ENCODE peak calls at places on chromosome 1, in eight cellular contexts. I is CD8-positive, alpha-beta T cell; B is esophagus muscularis mucosa; E is pancreas; X is sigmoid colon; M is fibroblast of lung; V is K562; Q is CD4-positive, alpha-beta T cell. K is an unnamed sample.

GRCh38 chr1:14061204-14061603 is 361.2 kb downstream of the PRDM2 start:
- DNase-seq in M (no peak), I (no peak), X (no peak), B (no peak), Q (no peak), V (no peak), E (no peak), K (no peak)

GRCh38 chr1:186927884-186928283 is 99.1 kb downstream of the PLA2G4A start:
- DNase-seq in Q (no peak), B (no peak), I (no peak), E (no peak), V (no peak), X (no peak), M (no peak), K (no peak)

GRCh38 chr1:159088050-159088449 is 11.5 kb upstream of the AIM2 start:
- DNase-seq in E (no peak), I (no peak), V (no peak), X (no peak), Q (no peak), M (peak; percentile 87), B (no peak), K (no peak)

GRCh38 chr1:198776602-198777029 is 137.8 kb downstream of the PTPRC start:
- DNase-seq in I (no peak), B (no peak), E (no peak), Q (no peak), V (no peak), X (peak; percentile 71), M (peak; percentile 99), K (no peak)

GRCh38 chr1:43165765-43166164 is 6.3 kb downstream of the EBNA1BP2 start:
- DNase-seq in V (no peak), B (no peak), I (no peak), X (no peak), M (no peak), E (no peak), Q (no peak), K (no peak)

GRCh38 chr1:230268371-230269170 is 157.6 kb downstream of the PGBD5 start:
- DNase-seq in M (peak; percentile 61), Q (peak; percentile 21), V (peak; percentile 49), I (no peak), X (no peak), B (no peak), E (peak; percentile 50), K (no peak)

GRCh38 chr1:19436716-19437476 is 48.4 kb downstream of the CAPZB start:
- DNase-seq in V (no peak), Q (no peak), X (peak; percentile 93), B (peak; percentile 96), M (peak; percentile 61), E (peak; percentile 33), I (no peak), K (no peak)

GRCh38 chr1:5994713-5995621 is 2.7 kb upstream of the NPHP4 start:
- DNase-seq in Q (peak; percentile 71), V (no peak), M (no peak), X (no peak), B (no peak), E (no peak), I (peak; percentile 84), K (peak; percentile 49)

GRCh38 chr1:35930593-35931423 is at the start of gene AGO3:
- DNase-seq in B (peak; percentile 93), E (peak; percentile 83), I (peak; percentile 90), M (peak; percentile 81), Q (peak; percentile 85), X (peak; percentile 92), V (peak; percentile 92), K (peak; percentile 94)

GRCh38 chr1:183956559-183957188 is 80.9 kb downstream of the COLGALT2 start:
- DNase-seq in B (no peak), X (no peak), I (peak; percentile 72), Q (no peak), V (no peak), E (no peak), M (peak; percentile 90), K (peak; percentile 71)

GRCh38 chr1:165843304-165843703 is 15.9 kb downstream of the UCK2 start:
- DNase-seq in I (no peak), B (no peak), E (no peak), Q (no peak), M (peak; percentile 45), X (no peak), V (no peak), K (no peak)

GRCh38 chr1:5565726-5566125 is 426.5 kb downstream of the NPHP4 start:
- DNase-seq in B (peak; percentile 72), X (no peak), V (no peak), I (no peak), Q (no peak), M (no peak), E (no peak), K (no peak)

GRCh38 chr1:13781907-13782633 is 82.1 kb downstream of the PRDM2 start:
- DNase-seq in B (no peak), Q (no peak), V (no peak), X (no peak), M (peak; percentile 82), E (no peak), I (no peak), K (no peak)

GRCh38 chr1:46804027-46804889 is 5.4 kb downstream of the CYP4B1 start:
- DNase-seq in Q (no peak), B (peak; percentile 92), I (no peak), E (no peak), M (no peak), V (no peak), X (no peak), K (no peak)

GRCh38 chr1:19200281-19200604 is 9.8 kb downstream of the UBR4 start:
- DNase-seq in M (no peak), B (no peak), I (no peak), X (no peak), V (no peak), Q (no peak), E (no peak), K (no peak)

GRCh38 chr1:53365405-53366063 is 37.7 kb upstream of the LRP8 start:
- DNase-seq in E (no peak), B (peak; percentile 81), X (peak; percentile 54), V (no peak), Q (peak; percentile 0), I (peak; percentile 37), M (no peak), K (no peak)

GRCh38 chr1:93607814-93608187 is 73.8 kb downstream of the BCAR3 start:
- DNase-seq in E (no peak), Q (no peak), X (no peak), I (no peak), B (no peak), M (peak; percentile 78), V (no peak), K (peak; percentile 78)

GRCh38 chr1:31431351-31431750 is 18.3 kb downstream of the SERINC2 start:
- DNase-seq in M (no peak), X (peak; percentile 32), V (no peak), I (no peak), B (no peak), E (no peak), Q (no peak), K (no peak)

GRCh38 chr1:25820247-25821111 is 725 bp downstream of the MTFR1L start:
- DNase-seq in M (peak; percentile 61), Q (peak; percentile 71), X (peak; percentile 77), B (no peak), E (peak; percentile 53), V (peak; percentile 78), I (peak; percentile 81), K (peak; percentile 81)

GRCh38 chr1:200780545-200781444 is 42.1 kb downstream of the CAMSAP2 start:
- DNase-seq in Q (no peak), I (no peak), V (no peak), M (peak; percentile 34), X (no peak), B (no peak), E (no peak), K (peak; percentile 3)

GRCh38 chr1:3322440-3323020 is 131.9 kb upstream of the ARHGEF16 start:
- DNase-seq in V (no peak), E (no peak), B (no peak), Q (no peak), I (no peak), M (no peak), X (no peak), K (no peak)

GRCh38 chr1:151499355-151499754 is 11.8 kb upstream of the CGN start:
- DNase-seq in V (no peak), X (no peak), Q (no peak), M (no peak), E (no peak), I (no peak), B (no peak), K (no peak)

GRCh38 chr1:234967121-234967520 is 161.5 kb downstream of the TOMM20 start:
- DNase-seq in M (no peak), V (no peak), B (no peak), I (no peak), E (no peak), X (peak; percentile 52), Q (no peak), K (no peak)

GRCh38 chr1:154777151-154777550 is 92.9 kb downstream of the KCNN3 start:
- DNase-seq in I (no peak), B (no peak), Q (no peak), V (no peak), X (no peak), M (peak; percentile 29), E (no peak), K (no peak)
- H3K27me3 ChIP-seq in I (no peaks in the 10 kb centered on the region), B (no peaks in the 10 kb centered on the region), Q (no peaks in the 10 kb centered on the region), V (peaks cover 44% of the 10 kb centered on the region), X (no peaks in the 10 kb centered on the region), M (no peaks in the 10 kb centered on the region), E (no peaks in the 10 kb centered on the region), K (no peaks in the 10 kb centered on the region)

GRCh38 chr1:56434659-56435202 is 144.6 kb downstream of the PLPP3 start:
- DNase-seq in E (no peak), M (no peak), Q (no peak), X (no peak), V (peak; percentile 36), B (no peak), I (no peak), K (no peak)
- TF ChIP-seq CTCF in E (no peak), M (no peak), Q (no peak), X (no peak), V (no peak), B (no peak), I (no peak), K (peak; percentile 24)

GRCh38 chr1:157287462-157287861 is 149.3 kb upstream of the ETV3 start:
- DNase-seq in X (no peak), E (no peak), B (peak; percentile 79), I (no peak), Q (no peak), V (no peak), M (no peak), K (no peak)

GRCh38 chr1:157288006-157288405 is 149.8 kb upstream of the ETV3 start:
- DNase-seq in E (no peak), V (no peak), B (peak; percentile 75), M (no peak), X (no peak), I (no peak), Q (no peak), K (no peak)

GRCh38 chr1:157289424-157290105 is 151.4 kb upstream of the ETV3 start:
- DNase-seq in V (no peak), B (peak; percentile 53), Q (no peak), M (no peak), I (no peak), X (no peak), E (no peak), K (no peak)

GRCh38 chr1:157288511-157288910 is 150.3 kb upstream of the ETV3 start:
- DNase-seq in E (no peak), M (no peak), I (no peak), B (peak; percentile 79), Q (no peak), X (no peak), V (no peak), K (no peak)

GRCh38 chr1:157289001-157289400 is 150.8 kb upstream of the ETV3 start:
- DNase-seq in V (no peak), M (no peak), B (no peak), E (no peak), X (no peak), Q (no peak), I (no peak), K (no peak)
- H3K27me3 ChIP-seq in V (no peaks in the 10 kb centered on the region), M (no peaks in the 10 kb centered on the region), B (no peaks in the 10 kb centered on the region), E (no peaks in the 10 kb centered on the region), X (no peaks in the 10 kb centered on the region), Q (peaks cover 25% of the 10 kb centered on the region), I (no peaks in the 10 kb centered on the region), K (peaks cover 5% of the 10 kb centered on the region)

GRCh38 chr1:59903136-59903754 is 23.3 kb downstream of the CYP2J2 start:
- DNase-seq in X (no peak), M (peak; percentile 11), B (peak; percentile 14), E (peak; percentile 51), Q (no peak), I (no peak), V (no peak), K (no peak)
- TF ChIP-seq CTCF in X (peak; percentile 28), M (peak; percentile 34), B (peak; percentile 21), E (peak; percentile 26), Q (peak; percentile 32), I (no peak), V (peak; percentile 38), K (peak; percentile 53)